ENCODE peak calls at places on chromosomes 6 and 20, in nine cellular contexts. I, Q, A, H, B, T, Y, U and Z are unnamed samples.
A peak's percentile ranks its signal among the peaks of the same experiment; 100 is the strongest.

GRCh38 chr20:56343861-56344381 is 14.9 kb upstream of the FAM210B start:
- DNase-seq in T (peak; percentile 75), B (no peak), Q (peak; percentile 55), H (no peak), Y (peak; percentile 11), U (peak; percentile 69), A (peak; percentile 79), I (no peak), Z (peak; percentile 87)

GRCh38 chr20:34983995-34984735 is 28.5 kb downstream of the MYH7B start:
- DNase-seq in B (no peak), Q (no peak), H (no peak), T (no peak), I (no peak), U (no peak), Y (no peak), A (no peak), Z (peak; percentile 76)

GRCh38 chr6:104995989-104996617 is 39.2 kb downstream of the LIN28B start:
- DNase-seq in T (peak; percentile 35), Y (no peak), A (no peak), H (no peak), U (no peak), I (no peak), Q (peak; percentile 45), B (no peak), Z (peak; percentile 76)

GRCh38 chr6:28863607-28864320 is 60.0 kb downstream of the TRIM27 start:
- DNase-seq in T (peak; percentile 84), U (peak; percentile 91), I (peak; percentile 78), B (peak; percentile 69), Y (peak; percentile 85), A (peak; percentile 85), H (peak; percentile 78), Q (peak; percentile 86), Z (peak; percentile 96)

GRCh38 chr20:32474967-32475819 is 109.9 kb downstream of the NOL4L start:
- DNase-seq in H (no peak), T (peak; percentile 97), B (no peak), Q (peak; percentile 99), Y (peak; percentile 94), I (no peak), U (no peak), A (peak; percentile 79), Z (peak; percentile 100)

GRCh38 chr6:7919871-7920270 is 9.3 kb upstream of the TXNDC5 start:
- DNase-seq in Q (no peak), B (no peak), I (no peak), A (no peak), Y (no peak), H (no peak), U (no peak), T (peak; percentile 72), Z (no peak)

GRCh38 chr6:159892053-159892452 is 1.3 kb downstream of the MAS1 start:
- DNase-seq in T (no peak), I (no peak), Q (no peak), B (no peak), A (no peak), H (no peak), U (peak; percentile 62), Y (no peak), Z (no peak)

GRCh38 chr20:35893942-35894341 is 60.4 kb downstream of the SCAND1 start:
- DNase-seq in Q (no peak), A (no peak), H (no peak), T (no peak), I (no peak), B (no peak), U (no peak), Y (no peak), Z (no peak)

GRCh38 chr6:12115001-12115400 is 102.9 kb downstream of the HIVEP1 start:
- DNase-seq in Y (no peak), B (no peak), Q (no peak), A (no peak), U (peak; percentile 36), I (no peak), T (no peak), H (no peak), Z (no peak)

GRCh38 chr6:1607557-1608221 is 2.0 kb upstream of the FOXC1 start:
- DNase-seq in Y (no peak), U (peak; percentile 75), I (no peak), T (peak; percentile 28), H (no peak), Q (no peak), A (no peak), B (no peak), Z (peak; percentile 83)

GRCh38 chr20:11894072-11894471 is 23.6 kb upstream of the BTBD3 start:
- DNase-seq in A (no peak), T (peak; percentile 52), Q (no peak), U (peak; percentile 85), B (no peak), Y (no peak), H (no peak), I (no peak), Z (no peak)

GRCh38 chr20:38554986-38555385 is 26.0 kb upstream of the ADIG start:
- DNase-seq in H (no peak), Q (no peak), B (no peak), A (no peak), Y (no peak), I (no peak), T (peak; percentile 23), U (no peak), Z (no peak)